ENCODE peak calls at places on chromosomes 13 and 19, in nine cellular contexts. H, F, M, G, R, P, E, V and Z are unnamed samples. For H3K4me1, the result is how much of the 10 kb centered on the place peaks cover.

GRCh38 chr13:93235258-93236015 is 8.8 kb downstream of the GPC6 start:
- DNase-seq in H (no peak), F (no peak), M (peak), G (no peak), R (no peak), P (no peak), E (no peak), V (no peak), Z (peak)

GRCh38 chr13:107680115-107680514 is 535.2 kb downstream of the LIG4 start:
- DNase-seq in H (no peak), F (no peak), M (peak), G (no peak), R (no peak), P (no peak), E (no peak), V (no peak), Z (no peak)

GRCh38 chr13:44573790-44574465 is 2.2 kb downstream of the TSC22D1 start:
- DNase-seq in H (peak), F (no peak), M (peak), G (no peak), R (peak), P (no peak), E (no peak), V (peak), Z (peak)

GRCh38 chr13:20033486-20033885 is 75.0 kb downstream of the ZMYM2 start:
- DNase-seq in H (no peak), F (no peak), M (no peak), G (no peak), R (no peak), P (no peak), E (no peak), V (no peak), Z (peak)

GRCh38 chr19:51128227-51128626 is 3.5 kb downstream of the SIGLEC9 start:
- DNase-seq in H (no peak), F (peak), M (no peak), G (no peak), R (no peak), P (no peak), E (no peak), V (no peak), Z (no peak)

GRCh38 chr13:99417821-99418662 is 83.2 kb upstream of the TM9SF2 start:
- DNase-seq in H (no peak), F (no peak), M (no peak), G (no peak), R (no peak), P (no peak), E (no peak), V (peak), Z (no peak)

GRCh38 chr19:42330521-42330835 is 5.0 kb downstream of the MEGF8 start:
- DNase-seq in H (no peak), F (no peak), M (no peak), G (no peak), R (no peak), P (no peak), E (peak), V (no peak), Z (no peak)

GRCh38 chr13:113852536-113853517 is 11.0 kb downstream of the GAS6 start:
- DNase-seq in H (no peak), F (peak), M (no peak), G (no peak), R (no peak), P (peak), E (no peak), V (no peak), Z (no peak)

GRCh38 chr19:29098863-29099481 is 114.0 kb downstream of the UQCRFS1 start:
- DNase-seq in H (peak), F (peak), M (no peak), G (peak), R (no peak), P (peak), E (peak), V (no peak), Z (peak)

GRCh38 chr19:38321646-38322323 is 2.1 kb downstream of the KCNK6 start:
- DNase-seq in H (no peak), F (peak), M (no peak), G (no peak), R (no peak), P (no peak), E (no peak), V (no peak), Z (peak)

GRCh38 chr19:38318595-38319142 is 976 bp upstream of the KCNK6 start:
- DNase-seq in H (no peak), F (no peak), M (no peak), G (no peak), R (peak), P (no peak), E (no peak), V (no peak), Z (no peak)

GRCh38 chr19:38320969-38321339 is 1.3 kb downstream of the KCNK6 start:
- DNase-seq in H (no peak), F (no peak), M (no peak), G (no peak), R (no peak), P (no peak), E (no peak), V (no peak), Z (no peak)

GRCh38 chr19:38317104-38317612 is 1.4 kb upstream of the YIF1B start:
- DNase-seq in H (no peak), F (no peak), M (no peak), G (no peak), R (no peak), P (no peak), E (no peak), V (no peak), Z (no peak)

GRCh38 chr19:38319421-38320258 is at the start of gene KCNK6:
- DNase-seq in H (no peak), F (peak), M (no peak), G (no peak), R (peak), P (peak), E (peak), V (peak), Z (peak)
- H3K27ac ChIP-seq in H (peak), F (peak), M (no peak), G (no peak), R (peak), P (peak), E (peak), V (no peak), Z (peak)

DNA sequence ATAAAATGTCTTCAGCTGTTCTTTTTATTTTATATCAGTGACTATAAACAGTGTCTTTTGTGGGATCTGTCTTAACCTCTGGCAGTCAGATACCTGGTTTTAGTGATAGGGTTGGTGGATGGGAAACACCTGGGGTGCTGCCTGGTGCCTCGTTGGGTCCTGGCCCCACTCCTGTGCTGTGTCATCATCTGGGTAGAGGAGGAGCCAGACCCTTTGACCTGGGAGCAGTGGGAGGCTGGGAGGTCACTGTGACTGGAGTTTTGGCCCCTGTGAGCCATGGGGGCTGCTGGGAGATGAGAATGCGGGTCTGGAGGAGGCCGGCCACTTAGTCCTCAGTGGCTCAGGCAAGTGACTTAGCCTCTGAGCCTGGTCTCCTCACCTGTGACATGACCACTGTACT is 29.4 kb downstream of the TDRD12 start:
- DNase-seq in H (no peak), F (no peak), M (no peak), G (no peak), R (no peak), P (no peak), E (no peak), V (no peak), Z (no peak)
- H3K4me1 ChIP-seq in H (under half), F (under half), M (under half), G (under half), R (under half), P (under half), E (under half), V (under half), Z (under half)

GRCh38 chr19:36838784-36839324 is 667 bp upstream of the ZNF790 start:
- DNase-seq in H (no peak), F (no peak), M (no peak), G (no peak), R (no peak), P (no peak), E (no peak), V (no peak), Z (no peak)
- H3K27ac ChIP-seq in H (no peak), F (peak), M (peak), G (peak), R (peak), P (peak), E (peak), V (no peak), Z (no peak)

GRCh38 chr19:1423445-1424181 is 14.6 kb upstream of the RPS15 start:
- DNase-seq in H (no peak), F (no peak), M (no peak), G (no peak), R (no peak), P (no peak), E (no peak), V (no peak), Z (no peak)

GRCh38 chr19:1421958-1422305 is 14.5 kb downstream of the DAZAP1 start:
- DNase-seq in H (no peak), F (no peak), M (no peak), G (no peak), R (no peak), P (no peak), E (no peak), V (no peak), Z (no peak)

GRCh38 chr19:1424182-1424955 is 13.8 kb upstream of the RPS15 start:
- DNase-seq in H (no peak), F (no peak), M (no peak), G (no peak), R (no peak), P (no peak), E (no peak), V (no peak), Z (no peak)

GRCh38 chr19:1422360-1422759 is 15.0 kb downstream of the DAZAP1 start:
- DNase-seq in H (no peak), F (no peak), M (no peak), G (no peak), R (no peak), P (no peak), E (no peak), V (no peak), Z (no peak)

GRCh38 chr19:1422943-1423342 is 15.3 kb upstream of the RPS15 start:
- DNase-seq in H (no peak), F (no peak), M (no peak), G (no peak), R (no peak), P (no peak), E (no peak), V (no peak), Z (no peak)
- H3K4me1 ChIP-seq in H (under half), F (under half), M (under half), G (under half), R (under half), P (under half), E (under half), V (under half), Z (under half)

DNA sequence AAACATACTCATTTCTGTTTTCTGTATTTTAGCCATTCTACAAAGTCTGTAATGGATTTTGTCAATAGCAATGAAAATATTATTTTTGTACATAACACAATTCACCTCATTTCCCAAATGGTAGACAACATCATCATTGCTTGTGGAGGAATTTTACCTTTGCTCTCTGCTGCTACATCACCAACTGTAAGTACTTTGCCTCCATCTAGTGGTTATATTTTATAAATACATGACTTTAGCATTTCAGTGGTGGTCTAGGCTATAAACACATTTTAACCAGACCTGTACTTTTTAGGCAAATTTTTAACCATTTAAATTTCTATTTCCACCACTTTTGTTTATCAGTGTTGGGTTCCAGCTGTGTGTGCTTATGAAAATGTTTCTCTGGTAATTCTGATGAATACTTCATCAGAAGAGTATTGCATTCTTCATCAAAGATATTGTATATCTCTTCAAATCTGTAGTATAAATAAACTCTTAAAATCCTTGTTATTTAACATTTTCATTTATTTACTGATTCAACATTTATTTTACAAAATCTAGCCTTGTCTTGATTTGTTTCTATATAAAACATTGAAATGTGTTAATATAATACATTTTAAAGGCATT is 222.4 kb downstream of the NBEA start:
- DNase-seq in H (peak), F (no peak), M (peak), G (no peak), R (no peak), P (no peak), E (no peak), V (peak), Z (peak)
- H3K27ac ChIP-seq in H (no peak), F (no peak), M (no peak), G (no peak), R (no peak), P (no peak), E (no peak), V (no peak), Z (no peak)

GRCh38 chr19:3983542-3983914 is 1.7 kb downstream of the EEF2 start:
- DNase-seq in H (no peak), F (no peak), M (no peak), G (no peak), R (no peak), P (peak), E (no peak), V (no peak), Z (no peak)
- H3K4me1 ChIP-seq in H (under half), F (half or more), M (under half), G (under half), R (under half), P (under half), E (under half), V (under half), Z (under half)